ENCODE peak calls at places on chromosomes 4 and X, in five cellular contexts. J, K, U, F and P are unnamed samples.

GRCh38 chr4:6987566-6987920 is 55.6 kb upstream of the TADA2B start:
- DNase-seq in J (no peak), K (no peak), F (no peak), U (no peak), P (no peak)

GRCh38 chrX:22122510-22122909 is 90.4 kb downstream of the PHEX start:
- DNase-seq in U (no peak), J (no peak), K (no peak), F (no peak), P (no peak)

GRCh38 chr4:44493924-44494323 is 45.3 kb upstream of the KCTD8 start:
- DNase-seq in K (no peak), U (no peak), F (no peak), J (peak; percentile 50), P (no peak)

GRCh38 chr4:69044247-69044646 is 52.0 kb upstream of the UGT2B7 start:
- DNase-seq in F (no peak), K (no peak), J (no peak), U (no peak), P (no peak)

GRCh38 chr4:101251261-101251660 is 96.1 kb downstream of the PPP3CA start:
- DNase-seq in F (no peak), J (no peak), K (no peak), U (no peak), P (no peak)

GRCh38 chrX:65195621-65196020 is 219.4 kb upstream of the ZC4H2 start:
- DNase-seq in F (no peak), K (no peak), J (no peak), U (no peak), P (no peak)

GRCh38 chr4:80240976-80241375 is 25.5 kb upstream of the FGF5 start:
- DNase-seq in K (no peak), J (no peak), U (no peak), F (no peak), P (no peak)

GRCh38 chrX:44748014-44748413 is 95.8 kb upstream of the DUSP21 start:
- DNase-seq in J (no peak), U (no peak), F (no peak), K (no peak), P (no peak)

GRCh38 chr4:41098649-41099048 is 115.7 kb downstream of the APBB2 start:
- DNase-seq in K (no peak), U (no peak), F (no peak), J (no peak), P (no peak)

GRCh38 chr4:73780243-73780642 is 39.9 kb downstream of the CXCL8 start:
- DNase-seq in K (no peak), F (no peak), J (no peak), U (no peak), P (no peak)

GRCh38 chrX:52213276-52213675 is 28.6 kb downstream of the MAGED4 start:
- DNase-seq in K (no peak), J (no peak), F (no peak), U (no peak), P (no peak)

GRCh38 chrX:57674861-57675260 is 5.2 kb downstream of the NLRP2B start:
- DNase-seq in J (no peak), F (no peak), U (no peak), K (no peak), P (no peak)

GRCh38 chrX:106263817-106264216 is 95.7 kb downstream of the PWWP3B start:
- DNase-seq in F (no peak), K (no peak), J (no peak), U (no peak), P (no peak)

GRCh38 chrX:101265869-101266428 is 25.2 kb downstream of the TAF7L start:
- DNase-seq in F (no peak), J (no peak), K (no peak), U (no peak), P (no peak)

GRCh38 chrX:130393451-130394074 is 8.1 kb upstream of the GPR119 start:
- DNase-seq in J (peak; percentile 57), U (no peak), K (no peak), F (no peak), P (no peak)

GRCh38 chr4:169593050-169593449 is 19.3 kb downstream of the NEK1 start:
- DNase-seq in U (no peak), K (no peak), J (no peak), F (no peak), P (no peak)

GRCh38 chrX:73262991-73263390 is 48.3 kb upstream of the NAP1L2 start:
- DNase-seq in K (no peak), J (no peak), U (no peak), F (no peak), P (no peak)

GRCh38 chr4:115107411-115107810 is 6.0 kb downstream of the NDST4 start:
- DNase-seq in U (no peak), J (no peak), F (no peak), K (no peak), P (no peak)

GRCh38 chr4:123478859-123479345 is 82.3 kb downstream of the SPRY1 start:
- DNase-seq in U (no peak), K (no peak), J (no peak), F (no peak), P (no peak)

GRCh38 chr4:89056292-89056952 is 563 bp downstream of the FAM13A start:
- DNase-seq in F (no peak), K (no peak), J (no peak), U (no peak), P (no peak)

GRCh38 chr4:126691797-126692196 is 941.0 kb upstream of the INTU start:
- DNase-seq in K (no peak), U (no peak), J (no peak), F (no peak), P (no peak)

GRCh38 chrX:86014421-86014820 is 32.9 kb downstream of the CHM start:
- DNase-seq in K (no peak), U (no peak), F (no peak), J (no peak), P (no peak)

GRCh38 chrX:120791013-120791643 is 84.5 kb downstream of the CT47B1 start:
- DNase-seq in F (no peak), J (no peak), U (no peak), K (no peak), P (no peak)

GRCh38 chrX:7926914-7927258 is 327 bp downstream of the PNPLA4 start:
- DNase-seq in J (no peak), U (no peak), K (no peak), F (no peak), P (no peak)